ENCODE peak calls at places on chromosomes 11 and 22, in nine cellular contexts. F is CD8-positive, alpha-beta T cell; N is cardiac muscle cell; V is K562; S is stomach; Q is cardiac fibroblast; W is body of pancreas; X is GM12864; L is GM12865. P is an unnamed sample.

GRCh38 chr11:3047637-3048036 is 9.6 kb downstream of the CARS1 start:
- DNase-seq in F (no peak), N (no peak), V (no peak), S (no peak), Q (no peak), W (no peak), X (no peak), L (no peak), P (no peak)

GRCh38 chr11:34219862-34220490 is 114.5 kb downstream of the NAT10 start:
- DNase-seq in F (no peak), N (no peak), V (no peak), S (no peak), Q (peak; percentile 50), W (no peak), X (no peak), L (no peak), P (no peak)

GRCh38 chr22:27778299-27779090 is 23.1 kb downstream of the MN1 start:
- DNase-seq in F (no peak), N (no peak), V (no peak), S (no peak), Q (peak; percentile 40), W (no peak), X (no peak), L (no peak), P (no peak)

GRCh38 chr11:93652161-93652597 is 9.3 kb upstream of the CEP295 start:
- DNase-seq in F (no peak), N (peak; percentile 35), V (peak; percentile 36), S (no peak), Q (peak; percentile 63), W (peak; percentile 16), X (no peak), L (peak; percentile 41), P (no peak)

GRCh38 chr11:65504671-65505433 is 6.0 kb downstream of the MALAT1 start:
- DNase-seq in F (no peak), N (no peak), V (peak; percentile 12), S (no peak), Q (peak; percentile 72), W (no peak), X (no peak), L (peak; percentile 65), P (no peak)

GRCh38 chr22:42742940-42743339 is 22.3 kb upstream of the A4GALT start:
- DNase-seq in F (no peak), N (no peak), V (peak; percentile 68), S (no peak), Q (no peak), W (no peak), X (no peak), L (no peak), P (no peak)

GRCh38 chr11:60563553-60564235 is 48.5 kb downstream of the MS4A13 start:
- DNase-seq in F (no peak), N (no peak), V (no peak), S (no peak), Q (no peak), W (no peak), X (peak; percentile 27), L (peak; percentile 69), P (no peak)

GRCh38 chr11:2690596-2691354 is 9.0 kb downstream of the KCNQ1OT1 start:
- DNase-seq in F (no peak), N (no peak), V (no peak), S (no peak), Q (no peak), W (peak; percentile 6), X (no peak), L (no peak), P (no peak)

GRCh38 chr11:66080055-66080817 is 10.2 kb downstream of the PACS1 start:
- DNase-seq in F (peak; percentile 84), N (no peak), V (peak; percentile 57), S (peak; percentile 51), Q (peak; percentile 78), W (peak; percentile 58), X (no peak), L (no peak), P (no peak)

GRCh38 chr11:120054753-120055045 is 83.2 kb downstream of the TRIM29 start:
- DNase-seq in F (no peak), N (no peak), V (no peak), S (no peak), Q (no peak), W (no peak), X (no peak), L (no peak), P (no peak)

GRCh38 chr11:83572521-83572920 is 286.4 kb upstream of the CCDC90B start:
- DNase-seq in F (no peak), N (no peak), V (no peak), S (no peak), Q (no peak), W (no peak), X (no peak), L (no peak), P (no peak)

GRCh38 chr11:116454020-116454645 is 318.7 kb downstream of the BUD13 start:
- DNase-seq in F (no peak), N (peak; percentile 48), V (peak; percentile 16), S (peak; percentile 49), Q (peak; percentile 52), W (peak; percentile 27), X (no peak), L (peak; percentile 56), P (no peak)

GRCh38 chr22:47304191-47304831 is 541.9 kb downstream of the TBC1D22A start:
- DNase-seq in F (no peak), N (no peak), V (no peak), S (peak; percentile 15), Q (no peak), W (no peak), X (no peak), L (no peak), P (no peak)

GRCh38 chr22:42317691-42318547 is 47.5 kb upstream of the TCF20 start:
- DNase-seq in F (no peak), N (no peak), V (no peak), S (peak; percentile 58), Q (no peak), W (peak; percentile 26), X (no peak), L (no peak), P (peak; percentile 71)

GRCh38 chr11:18526130-18526520 is 617 bp downstream of the TSG101 start:
- DNase-seq in F (no peak), N (no peak), V (no peak), S (no peak), Q (no peak), W (no peak), X (no peak), L (no peak), P (no peak)

GRCh38 chr11:91790346-91790745 is 434.3 kb upstream of the FAT3 start:
- DNase-seq in F (no peak), N (peak; percentile 52), V (no peak), S (no peak), Q (no peak), W (no peak), X (no peak), L (no peak), P (no peak)

GRCh38 chr11:134764966-134765365 is 352.9 kb upstream of the B3GAT1 start:
- DNase-seq in F (no peak), N (no peak), V (no peak), S (no peak), Q (no peak), W (no peak), X (no peak), L (no peak), P (no peak)

GRCh38 chr22:44200451-44200850 is 19.7 kb downstream of the PARVG start:
- DNase-seq in F (no peak), N (no peak), V (no peak), S (no peak), Q (no peak), W (no peak), X (no peak), L (no peak), P (no peak)

DNA sequence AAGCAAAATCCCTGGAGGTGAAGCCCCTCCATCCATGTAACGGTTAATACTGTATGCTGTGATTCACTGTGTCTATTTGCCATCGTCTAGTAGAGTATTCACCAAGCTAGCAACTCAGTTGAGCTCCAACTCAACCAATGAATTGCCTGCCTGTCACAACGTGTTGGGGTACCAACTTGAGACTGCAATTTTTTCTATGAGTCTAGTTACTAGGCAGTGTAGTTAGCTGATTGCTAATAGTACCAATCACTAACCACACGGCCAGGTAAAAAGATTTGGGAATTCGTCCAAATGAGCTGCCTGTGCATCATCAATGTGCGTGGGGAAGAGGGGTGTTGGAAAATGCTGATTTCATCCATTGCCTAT is 1.0 kb upstream of the BTG4 start:
- DNase-seq in F (no peak), N (no peak), V (no peak), S (no peak), Q (no peak), W (no peak), X (no peak), L (no peak), P (no peak)
- H3K4me3 ChIP-seq in F (peak overlapping the region; percentile 24), N (no peak overlapping the region), V (no peak overlapping the region), S (no peak overlapping the region), Q (no peak overlapping the region), W (no peak overlapping the region), X (no peak overlapping the region), L (no peak overlapping the region), P (peak overlapping the region; percentile 52)

GRCh38 chr11:5420993-5421392 is 918 bp upstream of the OR51Q1 start:
- DNase-seq in F (no peak), N (no peak), V (no peak), S (no peak), Q (no peak), W (no peak), X (no peak), L (no peak), P (no peak)

GRCh38 chr11:5423131-5423530 is 1.2 kb downstream of the OR51Q1 start:
- DNase-seq in F (no peak), N (no peak), V (no peak), S (no peak), Q (no peak), W (no peak), X (no peak), L (no peak), P (no peak)

GRCh38 chr11:5421811-5422210 is at the start of gene OR51Q1:
- DNase-seq in F (no peak), N (no peak), V (no peak), S (no peak), Q (no peak), W (no peak), X (no peak), L (no peak), P (no peak)
- H3K4me3 ChIP-seq in F (no peak within 1 kb of the TSS), N (no peak within 1 kb of the TSS), V (no peak within 1 kb of the TSS), S (no peak within 1 kb of the TSS), Q (no peak within 1 kb of the TSS), W (no peak within 1 kb of the TSS), X (no peak within 1 kb of the TSS), L (no peak within 1 kb of the TSS), P (no peak within 1 kb of the TSS)

DNA sequence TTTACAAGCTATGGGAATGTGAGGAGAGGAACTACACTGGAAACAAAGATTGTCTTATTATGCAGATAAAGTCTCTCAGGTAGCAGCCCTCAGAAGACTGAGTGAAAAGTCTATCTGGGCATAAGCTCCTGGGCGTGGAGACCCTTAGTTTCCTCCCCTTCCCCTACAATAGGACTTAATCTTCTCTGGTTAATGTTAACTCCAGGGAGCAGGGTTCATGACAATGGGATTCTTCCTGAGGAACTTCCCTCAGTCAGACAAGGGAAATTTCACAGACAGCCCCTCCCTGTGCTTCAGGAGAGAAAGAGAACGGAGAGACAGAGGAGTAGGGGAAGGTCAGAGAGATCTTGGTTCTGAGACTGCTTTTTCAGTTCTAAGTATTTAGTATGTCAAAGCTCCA is 1428.6 kb downstream of the LRRC4C start:
- DNase-seq in F (no peak), N (no peak), V (no peak), S (no peak), Q (no peak), W (no peak), X (no peak), L (no peak), P (no peak)
- H3K4me3 ChIP-seq in F (no peak overlapping the region), N (no peak overlapping the region), V (no peak overlapping the region), S (no peak overlapping the region), Q (no peak overlapping the region), W (no peak overlapping the region), X (no peak overlapping the region), L (no peak overlapping the region), P (no peak overlapping the region)

GRCh38 chr11:6390718-6391547 is 659 bp downstream of the SMPD1 start:
- DNase-seq in F (peak; percentile 29), N (no peak), V (no peak), S (no peak), Q (no peak), W (no peak), X (no peak), L (no peak), P (no peak)
- H3K4me3 ChIP-seq in F (peak overlapping the region; percentile 90), N (peak overlapping the region; percentile 44), V (peak overlapping the region; percentile 73), S (peak overlapping the region; percentile 81), Q (peak overlapping the region; percentile 76), W (peak overlapping the region; percentile 66), X (peak overlapping the region; percentile 76), L (peak overlapping the region; percentile 98), P (peak overlapping the region; percentile 81)

P was measured in lower lobe of right lung.